ENCODE peak calls at places on chromosomes 4 and X, in eight cellular contexts. P is heart right ventricle, H is lower leg skin, B is fibroblast of lung, A is natural killer cell, V is tibial artery, N is nephron progenitor cell, W is H1. L is an unnamed sample.

GRCh38 chr4:140645614-140646412 is 77.1 kb upstream of the UCP1 start:
- DNase-seq in P (peak; percentile 53), H (no peak), B (peak; percentile 26), A (no peak), V (no peak), N (no peak), W (no peak), L (no peak)

GRCh38 chr4:98232202-98232601 is 29.0 kb upstream of the RAP1GDS1 start:
- DNase-seq in P (no peak), H (no peak), B (no peak), A (no peak), V (no peak), N (no peak), W (no peak), L (no peak)

GRCh38 chrX:22338740-22339139 is 66.0 kb downstream of the CBLL2 start:
- DNase-seq in P (no peak), H (no peak), B (peak; percentile 61), A (no peak), V (no peak), N (no peak), W (no peak), L (no peak)

GRCh38 chrX:46912673-46913491 is 661 bp downstream of the JADE3 start:
- DNase-seq in P (peak; percentile 41), H (peak; percentile 15), B (peak; percentile 20), A (peak; percentile 15), V (peak; percentile 21), N (peak; percentile 61), W (no peak), L (no peak)

GRCh38 chrX:53290441-53291041 is 9.2 kb upstream of the IQSEC2 start:
- DNase-seq in P (no peak), H (no peak), B (no peak), A (no peak), V (no peak), N (no peak), W (no peak), L (no peak)

GRCh38 chr4:80811413-80811812 is 219.1 kb upstream of the BMP3 start:
- DNase-seq in P (no peak), H (no peak), B (no peak), A (no peak), V (no peak), N (no peak), W (no peak), L (no peak)

GRCh38 chr4:172985552-172985951 is 183.1 kb upstream of the GALNT7 start:
- DNase-seq in P (no peak), H (no peak), B (peak; percentile 86), A (no peak), V (no peak), N (no peak), W (no peak), L (no peak)

GRCh38 chrX:132488092-132488749 is 617 bp downstream of the MBNL3 start:
- DNase-seq in P (peak; percentile 4), H (no peak), B (peak; percentile 19), A (no peak), V (no peak), N (no peak), W (no peak), L (no peak)

GRCh38 chr4:86481429-86481828 is 112.7 kb upstream of the PTPN13 start:
- DNase-seq in P (no peak), H (no peak), B (peak; percentile 6), A (no peak), V (no peak), N (no peak), W (no peak), L (no peak)

GRCh38 chrX:283115-283845 is 2.1 kb downstream of the PLCXD1 start:
- DNase-seq in P (peak; percentile 84), H (peak; percentile 92), B (peak; percentile 87), A (peak; percentile 80), V (peak; percentile 94), N (peak; percentile 91), W (peak; percentile 89), L (peak; percentile 70)

GRCh38 chr4:22129454-22130075 is 181.0 kb upstream of the KCNIP4 start:
- DNase-seq in P (no peak), H (no peak), B (peak; percentile 23), A (no peak), V (no peak), N (peak; percentile 42), W (peak; percentile 53), L (no peak)

GRCh38 chr4:14928035-14928434 is 74.2 kb upstream of the CPEB2 start:
- DNase-seq in P (no peak), H (no peak), B (no peak), A (no peak), V (no peak), N (no peak), W (no peak), L (no peak)

GRCh38 chr4:105741548-105741947 is 33.0 kb downstream of the GSTCD start:
- DNase-seq in P (no peak), H (no peak), B (peak; percentile 1), A (no peak), V (no peak), N (no peak), W (no peak), L (no peak)

GRCh38 chr4:159455675-159456235 is 352.9 kb downstream of the RAPGEF2 start:
- DNase-seq in P (no peak), H (no peak), B (peak; percentile 48), A (no peak), V (no peak), N (peak; percentile 24), W (no peak), L (no peak)

GRCh38 chrX:310621-311155 is 7.9 kb downstream of the GTPBP6 start:
- DNase-seq in P (no peak), H (no peak), B (no peak), A (no peak), V (peak; percentile 3), N (no peak), W (no peak), L (no peak)

GRCh38 chrX:78517124-78517523 is 142.0 kb downstream of the RTL3 start:
- DNase-seq in P (no peak), H (no peak), B (peak; percentile 57), A (no peak), V (no peak), N (no peak), W (no peak), L (no peak)

GRCh38 chr4:138901177-138901576 is 114.4 kb upstream of the NOCT start:
- DNase-seq in P (no peak), H (no peak), B (no peak), A (no peak), V (no peak), N (no peak), W (no peak), L (no peak)

GRCh38 chrX:40197071-40197470 is 99.3 kb upstream of the BCOR start:
- DNase-seq in P (no peak), H (no peak), B (no peak), A (no peak), V (no peak), N (no peak), W (no peak), L (no peak)
- TF ChIP-seq CTCF in P (no peak), H (no peak), B (no peak), A (no peak), V (no peak), N (no peak), W (no peak), L (no peak)

GRCh38 chr4:78337216-78337615 is 214.4 kb upstream of the ANXA3 start:
- DNase-seq in P (no peak), H (no peak), B (no peak), A (no peak), V (no peak), N (no peak), W (no peak), L (no peak)

GRCh38 chr4:78331965-78332364 is 219.6 kb upstream of the ANXA3 start:
- DNase-seq in P (no peak), H (no peak), B (no peak), A (no peak), V (no peak), N (no peak), W (no peak), L (no peak)

GRCh38 chr4:78331186-78331585 is 220.4 kb upstream of the ANXA3 start:
- DNase-seq in P (no peak), H (no peak), B (no peak), A (no peak), V (no peak), N (no peak), W (no peak), L (no peak)

GRCh38 chr4:78336093-78336943 is 215.3 kb upstream of the ANXA3 start:
- DNase-seq in P (no peak), H (no peak), B (peak; percentile 51), A (no peak), V (no peak), N (no peak), W (no peak), L (no peak)

DNA sequence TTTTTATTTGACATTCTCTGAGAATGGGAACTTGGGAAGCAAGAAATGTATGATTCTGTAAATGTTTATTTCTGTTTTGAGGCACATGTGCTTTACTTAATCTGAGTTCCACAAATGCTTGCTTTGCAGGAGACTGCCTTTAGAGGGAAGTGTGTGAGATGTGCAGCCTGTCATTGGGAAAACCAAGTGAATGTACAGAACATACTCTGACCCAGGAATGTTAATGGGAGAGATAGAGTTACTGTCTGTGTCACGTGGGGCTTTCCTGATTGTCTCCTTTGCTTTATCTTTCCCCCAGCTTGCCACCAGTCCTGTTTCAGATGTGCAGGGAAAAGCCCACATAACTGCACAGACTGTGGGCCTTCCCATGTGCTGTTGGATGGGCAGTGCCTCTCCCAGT is 218.6 kb upstream of the ANXA3 start:
- DNase-seq in P (no peak), H (no peak), B (no peak), A (no peak), V (no peak), N (no peak), W (no peak), L (no peak)
- TF ChIP-seq CTCF in P (no peak), H (no peak), B (no peak), A (no peak), V (no peak), N (no peak), W (no peak), L (no peak)

GRCh38 chr4:147407261-147408045 is 73.4 kb upstream of the EDNRA start:
- DNase-seq in P (peak; percentile 24), H (no peak), B (peak; percentile 62), A (no peak), V (no peak), N (no peak), W (peak; percentile 25), L (no peak)
- TF ChIP-seq CTCF in P (no peak), H (no peak), B (peak; percentile 16), A (no peak), V (no peak), N (peak; percentile 28), W (peak; percentile 87), L (peak; percentile 49)

GRCh38 chr4:47668810-47669408 is 169.0 kb downstream of the CORIN start:
- DNase-seq in P (no peak), H (no peak), B (peak; percentile 48), A (no peak), V (no peak), N (peak; percentile 13), W (no peak), L (no peak)

GRCh38 chr4:47664051-47664826 is 173.6 kb downstream of the CORIN start:
- DNase-seq in P (no peak), H (no peak), B (no peak), A (no peak), V (no peak), N (no peak), W (no peak), L (no peak)

GRCh38 chr4:47668256-47668655 is 169.6 kb downstream of the CORIN start:
- DNase-seq in P (no peak), H (no peak), B (no peak), A (no peak), V (no peak), N (no peak), W (no peak), L (no peak)

GRCh38 chr4:47667552-47667951 is 170.3 kb downstream of the CORIN start:
- DNase-seq in P (no peak), H (no peak), B (no peak), A (no peak), V (no peak), N (no peak), W (no peak), L (no peak)

GRCh38 chr4:47662975-47663374 is 174.9 kb downstream of the CORIN start:
- DNase-seq in P (no peak), H (no peak), B (no peak), A (no peak), V (no peak), N (peak; percentile 6), W (no peak), L (no peak)
- TF ChIP-seq CTCF in P (no peak), H (no peak), B (no peak), A (peak; percentile 19), V (no peak), N (peak; percentile 29), W (no peak), L (peak; percentile 34)

L was measured in kidney epithelial cell.